ENCODE peak calls at places on chromosomes 12 and 14, in seven cellular contexts. Y, A, X, M, J, C and D are unnamed samples.

GRCh38 chr12:12004524-12004923 is 66.2 kb upstream of the BCL2L14 start:
- DNase-seq in M (no peak), C (no peak), Y (no peak), J (peak), A (no peak), X (no peak), D (no peak)

GRCh38 chr14:80164991-80165390 is 46.3 kb downstream of the DIO2 start:
- DNase-seq in A (peak), J (no peak), X (no peak), C (no peak), M (no peak), Y (no peak), D (no peak)

GRCh38 chr12:38142974-38143373 is 173.6 kb upstream of the ALG10B start:
- DNase-seq in A (no peak), M (no peak), Y (no peak), J (no peak), X (no peak), C (no peak), D (no peak)

GRCh38 chr12:31849090-31849687 is 110.0 kb upstream of the RESF1 start:
- DNase-seq in X (no peak), M (no peak), A (no peak), C (no peak), Y (no peak), J (no peak), D (no peak)

GRCh38 chr12:57092876-57093411 is 4.0 kb downstream of the NAB2 start:
- DNase-seq in A (no peak), J (no peak), X (no peak), Y (no peak), C (no peak), M (no peak), D (no peak)

GRCh38 chr12:97038859-97039258 is 131.8 kb downstream of the NEDD1 start:
- DNase-seq in A (no peak), M (peak), C (no peak), X (no peak), Y (no peak), J (no peak), D (no peak)

GRCh38 chr12:92036771-92037453 is 108.7 kb downstream of the BTG1 start:
- DNase-seq in J (no peak), A (no peak), X (no peak), C (no peak), M (no peak), Y (no peak), D (peak)

GRCh38 chr12:11785722-11786121 is 136.2 kb downstream of the ETV6 start:
- DNase-seq in X (no peak), J (no peak), A (no peak), M (no peak), Y (no peak), C (no peak), D (no peak)

GRCh38 chr12:4214912-4215861 is 58.4 kb upstream of the CCND2 start:
- DNase-seq in M (no peak), X (no peak), J (no peak), A (no peak), C (peak), Y (no peak), D (no peak)

GRCh38 chr12:70608184-70608583 is 29.0 kb downstream of the PTPRB start:
- DNase-seq in A (no peak), M (no peak), X (no peak), C (no peak), J (no peak), Y (no peak), D (no peak)

GRCh38 chr12:87266305-87266704 is 762.9 kb downstream of the C12orf50 start:
- DNase-seq in A (no peak), M (peak), X (no peak), C (no peak), J (no peak), Y (no peak), D (peak)

GRCh38 chr12:121096199-121096798 is 36.4 kb upstream of the P2RX7 start:
- DNase-seq in J (no peak), Y (no peak), X (no peak), M (no peak), C (no peak), A (no peak), D (no peak)

GRCh38 chr14:54955143-54955542 is 52.5 kb upstream of the GCH1 start:
- DNase-seq in M (no peak), Y (no peak), C (no peak), X (no peak), J (no peak), A (no peak), D (no peak)

GRCh38 chr12:101475751-101476305 is 692 bp downstream of the SPIC start:
- DNase-seq in X (no peak), C (no peak), Y (peak), A (no peak), M (no peak), J (no peak), D (no peak)

GRCh38 chr12:125064492-125064891 is 743 bp upstream of the AACS start:
- DNase-seq in X (no peak), Y (no peak), J (no peak), C (no peak), M (no peak), A (no peak), D (no peak)

GRCh38 chr12:124428136-124428791 is 133.4 kb downstream of the RFLNA start:
- DNase-seq in J (no peak), Y (no peak), C (no peak), A (peak), X (no peak), M (peak), D (peak)

GRCh38 chr14:52052991-52053390 is 15.9 kb downstream of the NID2 start:
- DNase-seq in J (no peak), Y (no peak), A (no peak), X (no peak), M (no peak), C (no peak), D (no peak)